ENCODE peak calls at places on chromosomes 7 and 10, in four cellular contexts. One of them, this sample, is unnamed. For H4K20me1, the result is how much of the 10 kb centered on the place peaks cover.

GRCh38 chr7:47804767-47805545 is 143.3 kb downstream of the PKD1L1 start:
- DNase-seq in K562: no peak
- DNase-seq in H1: no peak
- DNase-seq in HepG2: no peak
- DNase-seq in this sample: peak

GRCh38 chr10:52110576-52110975 is 203.5 kb upstream of the DKK1 start:
- DNase-seq in K562: no peak
- DNase-seq in H1: no peak
- DNase-seq in HepG2: no peak
- DNase-seq in this sample: no peak

GRCh38 chr10:111830360-111830759 is 353.2 kb downstream of the GPAM start:
- DNase-seq in K562: no peak
- DNase-seq in H1: no peak
- DNase-seq in HepG2: no peak
- DNase-seq in this sample: no peak

GRCh38 chr7:132270517-132270916 is 305.8 kb downstream of the PLXNA4 start:
- DNase-seq in H1: no peak
- DNase-seq in HepG2: no peak
- DNase-seq in K562: no peak
- DNase-seq in this sample: peak

GRCh38 chr10:28997736-28998135 is 291.1 kb upstream of the LYZL1 start:
- DNase-seq in H1: no peak
- DNase-seq in HepG2: peak
- DNase-seq in K562: no peak
- DNase-seq in this sample: no peak

GRCh38 chr7:40580776-40581175 is 446.0 kb downstream of the SUGCT start:
- DNase-seq in HepG2: no peak
- DNase-seq in H1: no peak
- DNase-seq in K562: no peak
- DNase-seq in this sample: no peak

GRCh38 chr10:95440756-95441546 is 120.2 kb downstream of the SORBS1 start:
- DNase-seq in K562: no peak
- DNase-seq in HepG2: peak
- DNase-seq in H1: no peak
- DNase-seq in this sample: no peak

GRCh38 chr7:151727579-151728285 is 149.2 kb downstream of the PRKAG2 start:
- DNase-seq in HepG2: no peak
- DNase-seq in H1: peak
- DNase-seq in K562: peak
- DNase-seq in this sample: peak

GRCh38 chr10:7231420-7232414 is 179.1 kb downstream of the SFMBT2 start:
- DNase-seq in HepG2: no peak
- DNase-seq in K562: no peak
- DNase-seq in H1: no peak
- DNase-seq in this sample: no peak

GRCh38 chr10:44293306-44293778 is 91.6 kb downstream of the CXCL12 start:
- DNase-seq in K562: no peak
- DNase-seq in H1: no peak
- DNase-seq in HepG2: no peak
- DNase-seq in this sample: no peak

GRCh38 chr10:126408953-126409641 is 20.8 kb upstream of the ADAM12 start:
- DNase-seq in K562: no peak
- DNase-seq in HepG2: no peak
- DNase-seq in H1: no peak
- DNase-seq in this sample: no peak

GRCh38 chr7:88306590-88307048 is at the start of gene STEAP4:
- DNase-seq in H1: peak
- DNase-seq in K562: no peak
- DNase-seq in HepG2: no peak
- DNase-seq in this sample: no peak

GRCh38 chr10:46308113-46308415 is 21.3 kb downstream of the ANTXRL start:
- DNase-seq in K562: no peak
- DNase-seq in HepG2: no peak
- DNase-seq in H1: no peak
- DNase-seq in this sample: no peak

GRCh38 chr7:69738396-69738889 is 140.2 kb downstream of the AUTS2 start:
- DNase-seq in H1: no peak
- DNase-seq in K562: no peak
- DNase-seq in HepG2: no peak
- DNase-seq in this sample: no peak

GRCh38 chr10:64365663-64366062 is 844.5 kb downstream of the REEP3 start:
- DNase-seq in K562: no peak
- DNase-seq in H1: no peak
- DNase-seq in HepG2: no peak
- DNase-seq in this sample: no peak

GRCh38 chr7:76338298-76339084 is 20.3 kb downstream of the YWHAG start:
- DNase-seq in H1: no peak
- DNase-seq in HepG2: no peak
- DNase-seq in K562: no peak
- DNase-seq in this sample: no peak

GRCh38 chr7:24951441-24951840 is 28.5 kb downstream of the OSBPL3 start:
- DNase-seq in K562: no peak
- DNase-seq in H1: no peak
- DNase-seq in HepG2: no peak
- DNase-seq in this sample: no peak

GRCh38 chr7:24956021-24956420 is 24.0 kb downstream of the OSBPL3 start:
- DNase-seq in HepG2: no peak
- DNase-seq in H1: no peak
- DNase-seq in K562: no peak
- DNase-seq in this sample: no peak

GRCh38 chr7:24958399-24958798 is 21.6 kb downstream of the OSBPL3 start:
- DNase-seq in H1: no peak
- DNase-seq in HepG2: no peak
- DNase-seq in K562: no peak
- DNase-seq in this sample: no peak

GRCh38 chr7:24952464-24952863 is 27.5 kb downstream of the OSBPL3 start:
- DNase-seq in H1: no peak
- DNase-seq in HepG2: no peak
- DNase-seq in K562: no peak
- DNase-seq in this sample: no peak

DNA sequence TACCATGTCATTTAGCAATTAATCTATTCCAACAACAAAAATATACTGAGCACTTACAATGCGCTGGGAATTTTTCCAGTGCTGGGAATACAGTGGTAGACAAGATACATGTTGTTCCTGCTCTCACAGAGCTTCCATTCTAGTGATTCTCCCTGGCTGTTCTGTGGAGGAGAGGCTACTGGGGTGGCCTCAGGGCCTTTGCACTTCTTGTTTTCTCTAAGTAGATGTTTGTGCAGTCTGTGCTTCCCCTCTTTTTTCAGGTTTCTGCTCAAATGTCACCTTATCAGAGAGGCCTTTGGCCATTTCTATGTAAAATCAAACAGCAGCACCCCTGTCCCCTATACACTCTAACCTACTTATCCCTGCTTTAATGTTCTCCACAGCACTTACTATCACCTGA is 24.7 kb downstream of the OSBPL3 start:
- DNase-seq in K562: no peak
- DNase-seq in H1: no peak
- DNase-seq in HepG2: no peak
- DNase-seq in this sample: no peak
- H4K20me1 ChIP-seq in K562: under half
- H4K20me1 ChIP-seq in H1: under half
- H4K20me1 ChIP-seq in HepG2: under half
- H4K20me1 ChIP-seq in this sample: under half

GRCh38 chr7:127938588-127938987 is 92.6 kb downstream of the LRRC4 start:
- DNase-seq in K562: no peak
- DNase-seq in H1: no peak
- DNase-seq in HepG2: no peak
- DNase-seq in this sample: no peak
- TF ChIP-seq JUN in K562: no peak
- TF ChIP-seq JUN in H1: no peak
- TF ChIP-seq JUN in HepG2: no peak
- TF ChIP-seq JUN in this sample: no peak

DNA sequence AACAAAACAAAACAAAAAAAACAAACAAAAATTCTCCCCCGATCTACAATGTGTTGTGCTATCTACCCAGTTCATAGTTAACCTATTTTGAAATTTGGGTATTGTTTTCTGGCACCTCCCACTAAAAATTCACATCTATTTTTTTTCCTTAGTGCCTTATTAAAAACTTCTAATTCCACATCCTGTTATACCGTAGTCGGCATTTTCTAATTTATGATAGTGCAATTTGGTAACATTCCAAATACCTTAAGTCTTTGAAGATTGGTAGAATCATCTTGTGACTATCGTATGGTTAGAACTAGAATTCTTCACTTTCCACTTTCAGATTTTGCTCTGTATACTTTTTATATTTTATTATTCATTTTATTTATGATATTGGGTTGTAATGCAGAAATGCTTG is 4.5 kb upstream of the NRG3 start:
- DNase-seq in HepG2: no peak
- DNase-seq in K562: no peak
- DNase-seq in H1: no peak
- DNase-seq in this sample: no peak
- H4K20me1 ChIP-seq in HepG2: under half
- H4K20me1 ChIP-seq in K562: under half
- H4K20me1 ChIP-seq in H1: under half
- H4K20me1 ChIP-seq in this sample: under half

DNA sequence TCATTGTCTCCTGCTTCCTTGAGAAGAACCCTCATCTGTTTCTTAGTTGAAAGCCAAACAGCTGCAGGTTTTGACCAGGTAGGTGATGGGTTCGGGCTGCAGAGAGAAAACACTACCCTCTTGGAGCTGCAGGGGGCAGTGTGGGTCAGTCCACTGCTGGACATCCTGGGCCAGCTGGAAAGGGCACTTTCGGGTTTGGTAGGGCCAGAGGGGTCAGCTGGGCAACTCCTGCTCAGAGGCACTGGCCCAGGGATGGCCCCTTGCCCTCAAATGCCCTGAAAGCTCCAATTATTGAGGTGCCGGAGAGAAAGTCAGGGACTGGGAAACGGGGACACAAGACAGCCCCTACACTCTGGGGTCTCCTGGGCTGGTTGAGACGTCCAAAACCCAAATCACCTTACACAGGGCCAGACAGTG is 90.7 kb downstream of the MKI67 start:
- DNase-seq in HepG2: no peak
- DNase-seq in H1: peak
- DNase-seq in K562: peak
- DNase-seq in this sample: peak
- TF ChIP-seq JUN in HepG2: no peak
- TF ChIP-seq JUN in H1: no peak
- TF ChIP-seq JUN in K562: no peak
- TF ChIP-seq JUN in this sample: no peak

This sample was measured in endothelial cell of umbilical vein.